ENCODE peak calls at places on chromosomes 11 and 22, in eight cellular contexts. W is GM23248, E is neural progenitor cell, J is MM.1S, R is GM23338, B is PC-3, S is hepatocyte, V is HCT116. T is an unnamed sample.
A peak's percentile ranks its signal among the peaks of the same experiment; 100 is the strongest.

GRCh38 chr11:119352857-119353260 is 6.4 kb upstream of the MFRP start:
- DNase-seq in W (no peak), E (no peak), J (no peak), R (peak; percentile 34), B (peak; percentile 29), S (peak; percentile 81), V (no peak), T (no peak)

GRCh38 chr11:22582011-22582410 is 43.6 kb downstream of the FANCF start:
- DNase-seq in W (no peak), E (no peak), J (peak; percentile 27), R (no peak), B (no peak), S (no peak), V (no peak), T (no peak)

GRCh38 chr22:30876925-30877553 is 91.5 kb downstream of the MORC2 start:
- DNase-seq in W (peak; percentile 16), E (no peak), J (no peak), R (no peak), B (no peak), S (peak; percentile 52), V (no peak), T (no peak)

GRCh38 chr11:13038366-13038765 is 29.2 kb downstream of the RASSF10 start:
- DNase-seq in W (peak; percentile 24), E (no peak), J (no peak), R (no peak), B (peak; percentile 13), S (no peak), V (no peak), T (no peak)

GRCh38 chr11:74442601-74443000 is 24.7 kb downstream of the KCNE3 start:
- DNase-seq in W (peak; percentile 52), E (no peak), J (no peak), R (no peak), B (peak; percentile 80), S (peak; percentile 55), V (no peak), T (no peak)

GRCh38 chr11:34613015-34613414 is 7.9 kb upstream of the EHF start:
- DNase-seq in W (no peak), E (no peak), J (no peak), R (no peak), B (no peak), S (no peak), V (no peak), T (no peak)

GRCh38 chr22:25680949-25681348 is 61.0 kb upstream of the MYO18B start:
- DNase-seq in W (peak; percentile 7), E (no peak), J (no peak), R (no peak), B (no peak), S (no peak), V (no peak), T (no peak)

GRCh38 chr11:67484847-67485311 is 2.1 kb downstream of the AIP start:
- DNase-seq in W (no peak), E (no peak), J (no peak), R (no peak), B (no peak), S (no peak), V (no peak), T (peak; percentile 85)

GRCh38 chr11:115408036-115408911 is 95.9 kb downstream of the CADM1 start:
- DNase-seq in W (no peak), E (no peak), J (peak; percentile 34), R (no peak), B (no peak), S (no peak), V (no peak), T (no peak)

GRCh38 chr11:36312593-36312990 is 16.5 kb downstream of the PRR5L start:
- DNase-seq in W (peak; percentile 43), E (no peak), J (no peak), R (no peak), B (peak; percentile 90), S (peak; percentile 39), V (no peak), T (no peak)

GRCh38 chr11:1546536-1547466 is 25.3 kb downstream of the DUSP8 start:
- DNase-seq in W (peak; percentile 72), E (peak; percentile 87), J (peak; percentile 33), R (peak; percentile 89), B (peak; percentile 60), S (peak; percentile 86), V (no peak), T (peak; percentile 45)

GRCh38 chr11:2547806-2548205 is 103.0 kb downstream of the KCNQ1 start:
- DNase-seq in W (no peak), E (no peak), J (no peak), R (no peak), B (no peak), S (no peak), V (no peak), T (no peak)

GRCh38 chr22:29956680-29957079 is 73.7 kb downstream of the MTMR3 start:
- DNase-seq in W (no peak), E (no peak), J (no peak), R (no peak), B (no peak), S (no peak), V (no peak), T (no peak)

GRCh38 chr11:35146074-35146521 is 7.1 kb downstream of the CD44 start:
- DNase-seq in W (peak; percentile 40), E (no peak), J (peak; percentile 62), R (no peak), B (peak; percentile 54), S (no peak), V (no peak), T (no peak)

GRCh38 chr11:34929794-34930763 is 13.7 kb downstream of the PDHX start:
- DNase-seq in W (no peak), E (no peak), J (peak; percentile 5), R (no peak), B (no peak), S (peak; percentile 72), V (no peak), T (no peak)

GRCh38 chr11:119373917-119374631 is 7.4 kb downstream of the USP2 start:
- DNase-seq in W (peak; percentile 83), E (peak; percentile 89), J (peak; percentile 38), R (peak; percentile 93), B (peak; percentile 89), S (peak; percentile 88), V (no peak), T (peak; percentile 75)

GRCh38 chr22:20953668-20954500 is 13.2 kb upstream of the AIFM3 start:
- DNase-seq in W (peak; percentile 64), E (no peak), J (no peak), R (no peak), B (no peak), S (peak; percentile 67), V (no peak), T (no peak)

GRCh38 chr11:134843735-134844134 is 431.7 kb upstream of the B3GAT1 start:
- DNase-seq in W (no peak), E (no peak), J (no peak), R (no peak), B (no peak), S (no peak), V (no peak), T (no peak)

GRCh38 chr11:58061813-58062212 is 31.1 kb downstream of the OR6Q1 start:
- DNase-seq in W (peak; percentile 96), E (no peak), J (no peak), R (no peak), B (peak; percentile 76), S (no peak), V (no peak), T (no peak)

GRCh38 chr11:123526918-123527317 is 96.8 kb downstream of the GRAMD1B start:
- DNase-seq in W (no peak), E (no peak), J (no peak), R (no peak), B (no peak), S (no peak), V (no peak), T (no peak)

GRCh38 chr22:48250937-48251530 is 1488.6 kb downstream of the TBC1D22A start:
- DNase-seq in W (no peak), E (no peak), J (no peak), R (no peak), B (no peak), S (no peak), V (no peak), T (no peak)

GRCh38 chr11:126989942-126990715 is 10.4 kb downstream of the KIRREL3 start:
- DNase-seq in W (peak; percentile 87), E (peak; percentile 91), J (peak; percentile 61), R (peak; percentile 92), B (peak; percentile 77), S (peak; percentile 84), V (peak; percentile 18), T (peak; percentile 57)

GRCh38 chr11:110337570-110338193 is 41.3 kb upstream of the RDX start:
- DNase-seq in W (no peak), E (no peak), J (no peak), R (peak; percentile 53), B (peak; percentile 87), S (peak; percentile 67), V (peak; percentile 76), T (no peak)

GRCh38 chr22:46297151-46297819 is 615 bp downstream of the GTSE1 start:
- DNase-seq in W (peak; percentile 83), E (peak; percentile 67), J (peak; percentile 36), R (peak; percentile 54), B (peak; percentile 43), S (peak; percentile 47), V (no peak), T (peak; percentile 52)
- TF ChIP-seq EZH2phosphoT487 in W (no peak), E (no peak), J (no peak), R (no peak), B (no peak), S (no peak), V (no peak), T (no peak)

GRCh38 chr11:66115638-66116410 is 45.8 kb downstream of the PACS1 start:
- DNase-seq in W (no peak), E (peak; percentile 31), J (peak; percentile 71), R (no peak), B (no peak), S (no peak), V (no peak), T (peak; percentile 48)

GRCh38 chr11:66119348-66120133 is 49.5 kb downstream of the PACS1 start:
- DNase-seq in W (peak; percentile 80), E (peak; percentile 52), J (no peak), R (peak; percentile 46), B (peak; percentile 87), S (peak; percentile 66), V (peak; percentile 55), T (no peak)

GRCh38 chr11:66116576-66117361 is 46.7 kb downstream of the PACS1 start:
- DNase-seq in W (no peak), E (no peak), J (no peak), R (no peak), B (no peak), S (no peak), V (no peak), T (no peak)

GRCh38 chr11:66121453-66121852 is 51.4 kb downstream of the PACS1 start:
- DNase-seq in W (no peak), E (no peak), J (no peak), R (no peak), B (no peak), S (no peak), V (no peak), T (no peak)

GRCh38 chr11:66118847-66119246 is 48.8 kb downstream of the PACS1 start:
- DNase-seq in W (no peak), E (no peak), J (no peak), R (no peak), B (no peak), S (no peak), V (no peak), T (no peak)
- H3K4me2 ChIP-seq in W (peak overlapping the region; percentile 65), E (peak overlapping the region; percentile 27), J (no peak overlapping the region), R (no peak overlapping the region), B (peak overlapping the region; percentile 59), S (peak overlapping the region; percentile 49), V (peak overlapping the region; percentile 44), T (no peak overlapping the region)

GRCh38 chr22:41052661-41053490 is 39.5 kb upstream of the EP300 start:
- DNase-seq in W (peak; percentile 60), E (no peak), J (no peak), R (no peak), B (peak; percentile 50), S (peak; percentile 57), V (no peak), T (no peak)
- H2AFZ ChIP-seq in W (peak overlapping the region; percentile 27), E (no peak overlapping the region), J (no peak overlapping the region), R (peak overlapping the region; percentile 84), B (peak overlapping the region; percentile 36), S (no peak overlapping the region), V (peak overlapping the region; percentile 6), T (no peak overlapping the region)

GRCh38 chr22:49764151-49764581 is 63.5 kb downstream of the BRD1 start:
- DNase-seq in W (peak; percentile 55), E (no peak), J (no peak), R (no peak), B (no peak), S (no peak), V (no peak), T (no peak)
- TF ChIP-seq EZH2phosphoT487 in W (no peak), E (no peak), J (no peak), R (no peak), B (no peak), S (no peak), V (no peak), T (no peak)

T was measured in OCI-LY7.